ENCODE peak calls at places on chromosomes 11 and 22, in six cellular contexts. One of them, this sample, is unnamed.

GRCh38 chr11:1943977-1944376 is 3.2 kb upstream of the MRPL23 start:
- DNase-seq in activated CD8-positive, alpha-beta memory T cell treated with anti-CD3 and anti-CD28 coated beads for 24 hours: no peak
- DNase-seq in suprapubic skin: peak; percentile 56
- DNase-seq in NCI-H146: no peak
- DNase-seq in activated T-cell treated with anti-CD3 and anti-CD28 coated beads for 1 hour: no peak
- DNase-seq in CD8-positive, alpha-beta T cell: no peak
- DNase-seq in this sample: no peak

GRCh38 chr11:110787680-110788079 is 75.4 kb upstream of the ARHGAP20 start:
- DNase-seq in CD8-positive, alpha-beta T cell: no peak
- DNase-seq in activated CD8-positive, alpha-beta memory T cell treated with anti-CD3 and anti-CD28 coated beads for 24 hours: no peak
- DNase-seq in activated T-cell treated with anti-CD3 and anti-CD28 coated beads for 1 hour: no peak
- DNase-seq in suprapubic skin: no peak
- DNase-seq in NCI-H146: no peak
- DNase-seq in this sample: no peak

GRCh38 chr11:65388731-65389130 is 2.3 kb downstream of the FRMD8 start:
- DNase-seq in activated CD8-positive, alpha-beta memory T cell treated with anti-CD3 and anti-CD28 coated beads for 24 hours: no peak
- DNase-seq in activated T-cell treated with anti-CD3 and anti-CD28 coated beads for 1 hour: no peak
- DNase-seq in suprapubic skin: no peak
- DNase-seq in CD8-positive, alpha-beta T cell: no peak
- DNase-seq in NCI-H146: no peak
- DNase-seq in this sample: no peak

GRCh38 chr11:79050784-79051183 is 390.0 kb downstream of the TENM4 start:
- DNase-seq in CD8-positive, alpha-beta T cell: no peak
- DNase-seq in activated CD8-positive, alpha-beta memory T cell treated with anti-CD3 and anti-CD28 coated beads for 24 hours: no peak
- DNase-seq in suprapubic skin: no peak
- DNase-seq in activated T-cell treated with anti-CD3 and anti-CD28 coated beads for 1 hour: no peak
- DNase-seq in NCI-H146: no peak
- DNase-seq in this sample: no peak

GRCh38 chr22:24465566-24465965 is 29.6 kb upstream of the UPB1 start:
- DNase-seq in activated T-cell treated with anti-CD3 and anti-CD28 coated beads for 1 hour: no peak
- DNase-seq in CD8-positive, alpha-beta T cell: no peak
- DNase-seq in suprapubic skin: no peak
- DNase-seq in activated CD8-positive, alpha-beta memory T cell treated with anti-CD3 and anti-CD28 coated beads for 24 hours: no peak
- DNase-seq in NCI-H146: no peak
- DNase-seq in this sample: no peak

GRCh38 chr22:46788426-46789168 is 26.1 kb downstream of the TBC1D22A start:
- DNase-seq in activated CD8-positive, alpha-beta memory T cell treated with anti-CD3 and anti-CD28 coated beads for 24 hours: no peak
- DNase-seq in CD8-positive, alpha-beta T cell: no peak
- DNase-seq in NCI-H146: no peak
- DNase-seq in suprapubic skin: peak; percentile 52
- DNase-seq in activated T-cell treated with anti-CD3 and anti-CD28 coated beads for 1 hour: no peak
- DNase-seq in this sample: no peak

GRCh38 chr11:112831969-112832368 is 129.3 kb upstream of the NCAM1 start:
- DNase-seq in NCI-H146: no peak
- DNase-seq in CD8-positive, alpha-beta T cell: no peak
- DNase-seq in activated CD8-positive, alpha-beta memory T cell treated with anti-CD3 and anti-CD28 coated beads for 24 hours: no peak
- DNase-seq in activated T-cell treated with anti-CD3 and anti-CD28 coated beads for 1 hour: no peak
- DNase-seq in suprapubic skin: no peak
- DNase-seq in this sample: no peak

GRCh38 chr11:14229472-14229871 is 129.5 kb downstream of the RRAS2 start:
- DNase-seq in NCI-H146: no peak
- DNase-seq in suprapubic skin: no peak
- DNase-seq in activated T-cell treated with anti-CD3 and anti-CD28 coated beads for 1 hour: no peak
- DNase-seq in activated CD8-positive, alpha-beta memory T cell treated with anti-CD3 and anti-CD28 coated beads for 24 hours: no peak
- DNase-seq in CD8-positive, alpha-beta T cell: no peak
- DNase-seq in this sample: no peak

GRCh38 chr11:11387906-11388305 is 34.9 kb upstream of the CSNK2A3 start:
- DNase-seq in activated T-cell treated with anti-CD3 and anti-CD28 coated beads for 1 hour: no peak
- DNase-seq in NCI-H146: no peak
- DNase-seq in activated CD8-positive, alpha-beta memory T cell treated with anti-CD3 and anti-CD28 coated beads for 24 hours: no peak
- DNase-seq in CD8-positive, alpha-beta T cell: no peak
- DNase-seq in suprapubic skin: no peak
- DNase-seq in this sample: no peak

GRCh38 chr11:101600948-101601347 is 17.1 kb upstream of the TRPC6 start:
- DNase-seq in CD8-positive, alpha-beta T cell: no peak
- DNase-seq in activated T-cell treated with anti-CD3 and anti-CD28 coated beads for 1 hour: no peak
- DNase-seq in suprapubic skin: no peak
- DNase-seq in NCI-H146: no peak
- DNase-seq in activated CD8-positive, alpha-beta memory T cell treated with anti-CD3 and anti-CD28 coated beads for 24 hours: no peak
- DNase-seq in this sample: no peak

GRCh38 chr11:66218846-66219620 is 49.4 kb upstream of the RAB1B start:
- DNase-seq in suprapubic skin: peak; percentile 39
- DNase-seq in activated CD8-positive, alpha-beta memory T cell treated with anti-CD3 and anti-CD28 coated beads for 24 hours: no peak
- DNase-seq in activated T-cell treated with anti-CD3 and anti-CD28 coated beads for 1 hour: no peak
- DNase-seq in CD8-positive, alpha-beta T cell: no peak
- DNase-seq in NCI-H146: no peak
- DNase-seq in this sample: no peak

GRCh38 chr11:121463689-121464335 is 11.0 kb upstream of the SORL1-AS1 start:
- DNase-seq in activated CD8-positive, alpha-beta memory T cell treated with anti-CD3 and anti-CD28 coated beads for 24 hours: no peak
- DNase-seq in NCI-H146: no peak
- DNase-seq in suprapubic skin: no peak
- DNase-seq in activated T-cell treated with anti-CD3 and anti-CD28 coated beads for 1 hour: no peak
- DNase-seq in CD8-positive, alpha-beta T cell: no peak
- DNase-seq in this sample: no peak

GRCh38 chr22:33640900-33641299 is 279.4 kb downstream of the LARGE1 start:
- DNase-seq in activated CD8-positive, alpha-beta memory T cell treated with anti-CD3 and anti-CD28 coated beads for 24 hours: no peak
- DNase-seq in activated T-cell treated with anti-CD3 and anti-CD28 coated beads for 1 hour: no peak
- DNase-seq in CD8-positive, alpha-beta T cell: no peak
- DNase-seq in NCI-H146: no peak
- DNase-seq in suprapubic skin: no peak
- DNase-seq in this sample: no peak

GRCh38 chr22:38924197-38924952 is 33.0 kb upstream of the APOBEC3A start:
- DNase-seq in CD8-positive, alpha-beta T cell: no peak
- DNase-seq in NCI-H146: peak; percentile 91
- DNase-seq in activated CD8-positive, alpha-beta memory T cell treated with anti-CD3 and anti-CD28 coated beads for 24 hours: no peak
- DNase-seq in activated T-cell treated with anti-CD3 and anti-CD28 coated beads for 1 hour: no peak
- DNase-seq in suprapubic skin: peak; percentile 72
- DNase-seq in this sample: peak; percentile 93

GRCh38 chr11:126578021-126578420 is 222.5 kb downstream of the ST3GAL4 start:
- DNase-seq in NCI-H146: no peak
- DNase-seq in activated CD8-positive, alpha-beta memory T cell treated with anti-CD3 and anti-CD28 coated beads for 24 hours: no peak
- DNase-seq in CD8-positive, alpha-beta T cell: no peak
- DNase-seq in suprapubic skin: no peak
- DNase-seq in activated T-cell treated with anti-CD3 and anti-CD28 coated beads for 1 hour: no peak
- DNase-seq in this sample: no peak

GRCh38 chr11:118996926-118997626 is 862 bp upstream of the CENATAC start:
- DNase-seq in CD8-positive, alpha-beta T cell: peak; percentile 45
- DNase-seq in NCI-H146: peak; percentile 50
- DNase-seq in suprapubic skin: no peak
- DNase-seq in activated CD8-positive, alpha-beta memory T cell treated with anti-CD3 and anti-CD28 coated beads for 24 hours: peak; percentile 68
- DNase-seq in activated T-cell treated with anti-CD3 and anti-CD28 coated beads for 1 hour: no peak
- DNase-seq in this sample: no peak